ENCODE peak calls at places on chromosome 14, in four cellular contexts. J, A, E and F are unnamed samples.
A peak's percentile ranks its signal among the peaks of the same experiment; 100 is the strongest.

GRCh38 chr14:30431552-30431951 is 127.4 kb upstream of the G2E3 start:
- DNase-seq in E (no peak), J (no peak), A (no peak), F (no peak)

GRCh38 chr14:33118653-33119052 is 180.0 kb downstream of the NPAS3 start:
- DNase-seq in J (no peak), E (no peak), A (peak; percentile 26), F (no peak)

GRCh38 chr14:33564774-33565630 is 385.9 kb downstream of the EGLN3 start:
- DNase-seq in J (no peak), E (no peak), A (no peak), F (no peak)

GRCh38 chr14:65203574-65203973 is 101.3 kb upstream of the MAX start:
- DNase-seq in A (no peak), J (no peak), E (no peak), F (no peak)

GRCh38 chr14:69001375-69001774 is 22.3 kb upstream of the ACTN1 start:
- DNase-seq in J (no peak), A (no peak), E (no peak), F (no peak)

GRCh38 chr14:73723799-73724621 is 9.8 kb upstream of the PNMA1 start:
- DNase-seq in A (peak; percentile 61), E (peak; percentile 47), J (peak; percentile 93), F (no peak)

GRCh38 chr14:50303744-50304471 is 8.1 kb downstream of the L2HGDH start:
- DNase-seq in A (peak; percentile 75), E (no peak), J (peak; percentile 56), F (no peak)

GRCh38 chr14:61461808-61462275 is 140.5 kb downstream of the PRKCH start:
- DNase-seq in E (peak; percentile 71), J (no peak), A (peak; percentile 76), F (no peak)

GRCh38 chr14:100914597-100915021 is 11.1 kb upstream of the RTL1 start:
- DNase-seq in E (no peak), A (no peak), J (no peak), F (no peak)

GRCh38 chr14:64695071-64695470 is 9.2 kb upstream of the PLEKHG3 start:
- DNase-seq in J (no peak), A (no peak), E (no peak), F (no peak)

GRCh38 chr14:68733086-68733621 is 59.7 kb downstream of the ZFP36L1 start:
- DNase-seq in A (no peak), E (no peak), J (no peak), F (no peak)

GRCh38 chr14:23725980-23726746 is 90.0 kb downstream of the DHRS2 start:
- DNase-seq in E (no peak), A (no peak), J (peak; percentile 51), F (no peak)

GRCh38 chr14:77556946-77557345 is 58.3 kb upstream of the ISM2 start:
- DNase-seq in A (no peak), E (no peak), J (no peak), F (no peak)

GRCh38 chr14:55240526-55241178 is 30.6 kb upstream of the FBXO34 start:
- DNase-seq in J (no peak), A (peak; percentile 35), E (no peak), F (no peak)

GRCh38 chr14:98953544-98954346 is 318.3 kb downstream of the BCL11B start:
- DNase-seq in E (no peak), A (peak; percentile 61), J (no peak), F (no peak)

GRCh38 chr14:72924332-72924731 is 1.9 kb upstream of the DCAF4 start:
- DNase-seq in J (no peak), A (peak; percentile 51), E (no peak), F (no peak)

GRCh38 chr14:93977790-93978581 is 1.6 kb upstream of the ASB2 start:
- DNase-seq in E (no peak), A (no peak), J (peak; percentile 47), F (peak; percentile 54)

GRCh38 chr14:93943930-93944329 is 16.8 kb downstream of the FAM181A start:
- DNase-seq in A (no peak), J (no peak), E (no peak), F (no peak)

GRCh38 chr14:26605602-26606001 is 7.8 kb upstream of the NOVA1 start:
- DNase-seq in E (no peak), A (no peak), J (no peak), F (no peak)

GRCh38 chr14:22846811-22847307 is 10.5 kb downstream of the MMP14 start:
- DNase-seq in E (no peak), J (no peak), A (no peak), F (no peak)

GRCh38 chr14:69014829-69015259 is 35.7 kb upstream of the ACTN1 start:
- DNase-seq in A (no peak), J (peak; percentile 48), E (no peak), F (no peak)

GRCh38 chr14:90060312-90060964 is 1.4 kb upstream of the KCNK13 start:
- DNase-seq in E (peak; percentile 10), J (peak; percentile 77), A (peak; percentile 70), F (peak; percentile 11)

GRCh38 chr14:49919825-49920224 is 26.9 kb downstream of the ARF6 start:
- DNase-seq in E (no peak), J (no peak), A (no peak), F (no peak)

GRCh38 chr14:31884776-31885379 is 192.2 kb upstream of the ARHGAP5 start:
- DNase-seq in J (no peak), E (no peak), A (no peak), F (no peak)

GRCh38 chr14:62692490-62693106 is 352.7 kb downstream of the KCNH5 start:
- DNase-seq in J (no peak), A (peak; percentile 21), E (no peak), F (no peak)

GRCh38 chr14:22547948-22548750 is 40.9 kb downstream of the DAD1 start:
- DNase-seq in A (no peak), E (no peak), J (no peak), F (no peak)

GRCh38 chr14:49921401-49921800 is 28.5 kb downstream of the ARF6 start:
- DNase-seq in E (no peak), J (no peak), A (no peak), F (no peak)

GRCh38 chr14:22980672-22981089 is 1.7 kb downstream of the AJUBA start:
- DNase-seq in J (peak; percentile 83), E (peak; percentile 60), A (peak; percentile 85), F (no peak)

GRCh38 chr14:53399057-53399456 is 245.9 kb upstream of the DDHD1 start:
- DNase-seq in A (no peak), J (no peak), E (no peak), F (no peak)

GRCh38 chr14:52111583-52111982 is 42.7 kb upstream of the NID2 start:
- DNase-seq in E (no peak), A (no peak), J (no peak), F (no peak)

GRCh38 chr14:71855399-71856036 is 76.7 kb upstream of the RGS6 start:
- DNase-seq in J (no peak), A (peak; percentile 73), E (no peak), F (peak; percentile 4)

GRCh38 chr14:76867536-76868452 is 41.6 kb downstream of the LRRC74A start:
- DNase-seq in A (no peak), E (no peak), J (no peak), F (peak; percentile 29)

GRCh38 chr14:78512021-78512420 is 341.8 kb downstream of the NRXN3 start:
- DNase-seq in A (no peak), J (no peak), E (no peak), F (no peak)

GRCh38 chr14:81710232-81710845 is 176.7 kb upstream of the SEL1L start:
- DNase-seq in J (no peak), A (peak; percentile 62), E (no peak), F (no peak)

DNA sequence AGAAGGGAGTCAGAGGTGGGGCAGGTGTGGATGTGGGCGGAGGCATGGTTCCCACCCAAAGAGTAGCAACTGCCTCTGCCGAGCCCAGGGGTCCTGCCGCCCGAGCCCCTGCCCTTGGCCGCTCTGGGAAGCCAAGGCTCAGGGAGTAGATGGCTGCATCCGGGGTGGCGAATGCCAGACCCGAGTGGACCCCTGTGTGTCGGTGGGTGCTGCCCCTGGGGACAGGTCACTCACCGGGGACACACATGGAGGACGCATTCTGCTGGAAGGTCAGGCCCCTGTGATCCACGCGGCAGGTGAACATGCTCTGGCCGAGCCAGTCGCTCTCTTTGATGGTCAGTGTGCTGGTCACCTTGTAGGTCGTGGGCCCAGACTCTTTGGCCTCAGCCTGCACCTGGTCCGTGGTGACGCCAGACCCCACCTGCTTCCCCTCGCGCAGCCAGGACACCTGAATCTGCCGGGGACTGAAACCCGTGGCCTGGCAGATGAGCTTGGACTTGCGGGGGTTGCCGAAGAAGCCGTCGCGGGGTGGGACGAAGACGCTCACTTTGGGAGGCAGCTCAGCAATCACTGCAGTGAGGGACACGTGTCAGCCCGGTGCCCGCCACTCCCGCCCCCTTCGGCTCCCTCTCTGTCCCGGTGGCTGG is 329.0 kb downstream of the TMEM121 start:
- DNase-seq in J (peak; percentile 71), E (no peak), A (no peak), F (no peak)
- H3K9me3 ChIP-seq in J (no peaks in the 10 kb centered on the region), E (no peaks in the 10 kb centered on the region), A (no peaks in the 10 kb centered on the region), F (no peaks in the 10 kb centered on the region)

DNA sequence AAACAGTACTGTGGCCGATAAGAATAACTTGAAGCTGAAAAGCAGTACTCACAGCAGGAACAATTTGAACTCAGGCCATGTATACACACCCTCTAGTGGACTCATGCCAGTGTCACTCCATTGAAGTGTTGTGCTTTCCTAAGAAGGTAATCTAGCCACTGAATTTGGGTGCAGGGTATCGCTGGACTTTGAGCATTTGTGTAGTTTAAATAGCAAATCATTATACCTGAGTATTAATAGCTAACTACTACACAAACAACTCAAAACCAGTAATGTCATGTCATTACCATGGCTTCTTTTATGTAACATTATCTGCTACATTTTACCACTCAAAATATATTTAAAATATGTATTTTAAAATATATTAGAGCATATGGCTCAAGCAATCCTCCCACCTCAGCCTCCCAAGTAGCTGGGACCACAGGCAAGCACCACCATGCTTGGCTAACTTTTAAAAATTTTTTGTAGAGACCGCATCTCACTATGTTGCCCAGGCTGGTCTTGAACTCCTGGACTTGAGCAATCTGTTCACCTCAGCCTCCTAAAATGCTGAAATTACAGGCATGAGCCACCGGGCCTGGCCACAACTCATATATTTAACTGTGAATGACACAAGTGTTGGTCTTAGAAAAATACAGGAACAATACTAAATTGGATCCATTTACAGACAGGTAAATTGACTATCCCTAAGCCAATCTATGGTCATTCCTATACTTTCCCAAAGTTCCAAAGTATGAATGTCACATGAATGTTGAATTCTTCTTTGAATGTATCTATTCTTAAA is 25.6 kb upstream of the ARID4A start:
- DNase-seq in A (peak; percentile 72), E (no peak), J (no peak), F (no peak)
- TF ChIP-seq CTCF in A (peak; percentile 18), E (no peak), J (no peak), F (no peak)

GRCh38 chr14:104519721-104520120 is 59.8 kb upstream of the C14orf180 start:
- DNase-seq in J (no peak), E (no peak), A (no peak), F (no peak)
- H3K9me3 ChIP-seq in J (no peaks in the 10 kb centered on the region), E (no peaks in the 10 kb centered on the region), A (no peaks in the 10 kb centered on the region), F (no peaks in the 10 kb centered on the region)

DNA sequence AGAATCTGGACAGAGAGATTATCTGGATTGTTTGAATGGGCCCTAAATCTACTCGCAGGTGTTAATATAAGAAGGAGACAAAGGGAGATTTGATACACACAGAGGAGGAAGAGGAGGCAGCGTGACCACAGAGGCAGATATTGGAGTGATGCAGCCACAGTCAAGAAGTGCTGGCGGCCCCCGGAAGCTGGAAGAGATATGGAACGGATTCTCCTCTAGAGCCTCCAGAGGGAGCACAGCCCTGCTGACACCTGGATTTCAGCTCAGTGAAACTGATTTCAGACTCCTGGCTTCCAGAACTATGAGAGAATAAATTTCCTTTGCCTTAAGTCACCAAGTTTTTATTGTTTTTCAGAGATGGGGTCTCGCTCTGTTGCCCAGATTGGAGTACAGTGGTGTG is 9.2 kb upstream of the TC2N start:
- DNase-seq in A (no peak), J (peak; percentile 29), E (no peak), F (no peak)
- TF ChIP-seq CTCF in A (no peak), J (no peak), E (no peak), F (no peak)

GRCh38 chr14:105935384-105935783 is 409.0 kb downstream of the TMEM121 start:
- DNase-seq in A (no peak), J (no peak), E (no peak), F (no peak)
- H3K9me3 ChIP-seq in A (no peaks in the 10 kb centered on the region), J (no peaks in the 10 kb centered on the region), E (no peaks in the 10 kb centered on the region), F (peaks cover 16% of the 10 kb centered on the region)